ENCODE peak calls at places on chromosome 2, in nine cellular contexts. D is suprapubic skin, W is stomach, V is transverse colon, U is HL-60, Z is HCT116, E is SK-N-SH, B is spleen, I is endothelial cell of umbilical vein. T is an unnamed sample.
A peak's percentile ranks its signal among the peaks of the same experiment; 100 is the strongest.

GRCh38 chr2:237931205-237931721 is 35.6 kb upstream of the UBE2F start:
- DNase-seq in D (no peak), W (no peak), V (no peak), U (peak; percentile 33), Z (no peak), E (no peak), B (peak; percentile 34), I (no peak), T (no peak)

GRCh38 chr2:80396276-80396675 is 91.7 kb upstream of the LRRTM1 start:
- DNase-seq in D (no peak), W (no peak), V (no peak), U (no peak), Z (no peak), E (no peak), B (no peak), I (no peak), T (no peak)

GRCh38 chr2:9770308-9771100 is 72.8 kb upstream of the TAF1B start:
- DNase-seq in D (peak; percentile 83), W (peak; percentile 70), V (peak; percentile 74), U (peak; percentile 34), Z (peak; percentile 42), E (peak; percentile 79), B (no peak), I (peak; percentile 51), T (no peak)

GRCh38 chr2:158723921-158724802 is 71.0 kb upstream of the DAPL1 start:
- DNase-seq in D (no peak), W (peak; percentile 45), V (no peak), U (no peak), Z (peak; percentile 35), E (no peak), B (no peak), I (no peak), T (no peak)

GRCh38 chr2:42025151-42025582 is 22.7 kb upstream of the PKDCC start:
- DNase-seq in D (no peak), W (no peak), V (no peak), U (no peak), Z (no peak), E (peak; percentile 74), B (no peak), I (peak; percentile 79), T (no peak)

GRCh38 chr2:33497177-33497787 is 20.8 kb downstream of the RASGRP3 start:
- DNase-seq in D (no peak), W (no peak), V (no peak), U (peak; percentile 74), Z (no peak), E (no peak), B (no peak), I (peak; percentile 88), T (no peak)

GRCh38 chr2:160125366-160125765 is 63.0 kb upstream of the PLA2R1 start:
- DNase-seq in D (no peak), W (no peak), V (no peak), U (no peak), Z (no peak), E (no peak), B (no peak), I (no peak), T (no peak)

GRCh38 chr2:240436626-240437180 is 1.2 kb downstream of the GPC1 start:
- DNase-seq in D (no peak), W (no peak), V (no peak), U (no peak), Z (no peak), E (no peak), B (peak; percentile 74), I (no peak), T (no peak)

GRCh38 chr2:71006287-71006686 is 11.6 kb upstream of the TEX261 start:
- DNase-seq in D (no peak), W (no peak), V (no peak), U (no peak), Z (no peak), E (no peak), B (peak; percentile 20), I (no peak), T (no peak)

GRCh38 chr2:212814941-212815340 is 276.3 kb upstream of the ERBB4 start:
- DNase-seq in D (no peak), W (no peak), V (no peak), U (no peak), Z (no peak), E (no peak), B (no peak), I (no peak), T (no peak)

GRCh38 chr2:30736461-30737325 is 70.6 kb downstream of the CAPN13 start:
- DNase-seq in D (peak; percentile 64), W (no peak), V (no peak), U (no peak), Z (no peak), E (no peak), B (peak; percentile 54), I (no peak), T (no peak)

GRCh38 chr2:239441261-239441701 is 40.5 kb upstream of the HDAC4 start:
- DNase-seq in D (no peak), W (no peak), V (no peak), U (peak; percentile 23), Z (no peak), E (no peak), B (peak; percentile 73), I (no peak), T (peak; percentile 70)

GRCh38 chr2:128421861-128422311 is 103.2 kb upstream of the HS6ST1 start:
- DNase-seq in D (peak; percentile 65), W (peak; percentile 16), V (no peak), U (no peak), Z (no peak), E (no peak), B (peak; percentile 58), I (no peak), T (peak; percentile 88)

GRCh38 chr2:190415794-190416729 is 7.9 kb downstream of the MFSD6 start:
- DNase-seq in D (no peak), W (no peak), V (no peak), U (no peak), Z (no peak), E (peak; percentile 25), B (no peak), I (no peak), T (no peak)

GRCh38 chr2:72897785-72898184 is 10.6 kb downstream of the SPR start:
- DNase-seq in D (no peak), W (no peak), V (no peak), U (no peak), Z (no peak), E (no peak), B (no peak), I (no peak), T (no peak)

GRCh38 chr2:219476605-219477578 is 21.8 kb upstream of the GMPPA start:
- DNase-seq in D (no peak), W (no peak), V (no peak), U (no peak), Z (no peak), E (peak; percentile 72), B (no peak), I (no peak), T (no peak)

GRCh38 chr2:70767094-70767698 is 804 bp downstream of the ADD2 start:
- DNase-seq in D (no peak), W (no peak), V (no peak), U (no peak), Z (no peak), E (peak; percentile 85), B (peak; percentile 80), I (no peak), T (no peak)

GRCh38 chr2:217407466-217407865 is 547.6 kb upstream of the TNP1 start:
- DNase-seq in D (no peak), W (no peak), V (no peak), U (no peak), Z (no peak), E (no peak), B (no peak), I (no peak), T (peak; percentile 47)

GRCh38 chr2:231037202-231037730 is at the start of gene C2orf72:
- DNase-seq in D (no peak), W (no peak), V (no peak), U (no peak), Z (no peak), E (peak; percentile 94), B (no peak), I (no peak), T (no peak)
- H3K27me3 ChIP-seq in D (peaks cover 71% of the 10 kb centered on the region), W (peaks cover 3% of the 10 kb centered on the region), V (peaks cover 49% of the 10 kb centered on the region), U (peaks cover 49% of the 10 kb centered on the region), Z (no peaks in the 10 kb centered on the region), E (peaks cover 38% of the 10 kb centered on the region), B (peaks cover 78% of the 10 kb centered on the region), I (peaks cover 42% of the 10 kb centered on the region), T (peaks cover 92% of the 10 kb centered on the region)

GRCh38 chr2:144356402-144356801 is 163.5 kb downstream of the ZEB2 start:
- DNase-seq in D (no peak), W (no peak), V (no peak), U (no peak), Z (no peak), E (no peak), B (no peak), I (no peak), T (no peak)

GRCh38 chr2:144359684-144360083 is 160.2 kb downstream of the ZEB2 start:
- DNase-seq in D (no peak), W (no peak), V (no peak), U (no peak), Z (no peak), E (no peak), B (no peak), I (no peak), T (no peak)

GRCh38 chr2:144357623-144358400 is 162.1 kb downstream of the ZEB2 start:
- DNase-seq in D (no peak), W (no peak), V (no peak), U (no peak), Z (peak; percentile 72), E (no peak), B (no peak), I (peak; percentile 92), T (no peak)

GRCh38 chr2:144358531-144358930 is 161.4 kb downstream of the ZEB2 start:
- DNase-seq in D (no peak), W (no peak), V (no peak), U (no peak), Z (no peak), E (no peak), B (no peak), I (no peak), T (no peak)

GRCh38 chr2:144358979-144359541 is 160.9 kb downstream of the ZEB2 start:
- DNase-seq in D (no peak), W (no peak), V (no peak), U (no peak), Z (no peak), E (no peak), B (no peak), I (peak; percentile 57), T (no peak)
- TF ChIP-seq POLR2AphosphoS5 in D (no peak), W (no peak), V (no peak), U (no peak), Z (no peak), E (no peak), B (no peak), I (no peak), T (no peak)

DNA sequence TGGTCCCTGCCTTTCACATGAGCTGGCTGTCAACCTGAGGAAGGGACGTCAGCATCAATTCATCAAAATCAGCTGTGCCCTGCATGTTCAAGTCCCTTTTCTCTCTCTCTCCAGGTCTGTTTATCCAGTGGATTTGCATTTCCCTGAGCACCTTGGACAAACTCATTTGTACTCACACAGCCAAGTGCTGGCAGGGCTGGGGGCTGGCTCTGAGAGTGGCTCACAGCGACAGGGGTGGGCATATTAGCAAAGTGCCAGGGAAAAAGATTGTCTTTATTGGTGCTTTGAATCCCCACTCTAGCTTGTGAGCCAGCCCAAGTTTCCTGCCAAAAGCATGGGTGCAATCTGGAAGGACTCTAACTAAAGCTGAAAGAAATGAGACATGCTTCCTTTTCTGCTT is 56.6 kb downstream of the ACOXL start:
- DNase-seq in D (no peak), W (no peak), V (no peak), U (no peak), Z (no peak), E (no peak), B (no peak), I (no peak), T (no peak)
- H3K27me3 ChIP-seq in D (peaks cover 23% of the 10 kb centered on the region), W (no peaks in the 10 kb centered on the region), V (peaks cover 7% of the 10 kb centered on the region), U (no peaks in the 10 kb centered on the region), Z (no peaks in the 10 kb centered on the region), E (peaks cover 27% of the 10 kb centered on the region), B (no peaks in the 10 kb centered on the region), I (peaks cover 17% of the 10 kb centered on the region), T (peaks cover 27% of the 10 kb centered on the region)

GRCh38 chr2:28717339-28717758 is 34.3 kb upstream of the PPP1CB start:
- DNase-seq in D (peak; percentile 79), W (no peak), V (peak; percentile 33), U (peak; percentile 91), Z (peak; percentile 67), E (no peak), B (peak; percentile 77), I (peak; percentile 49), T (peak; percentile 92)
- TF ChIP-seq POLR2AphosphoS5 in D (no peak), W (peak; percentile 32), V (peak; percentile 12), U (peak; percentile 79), Z (peak; percentile 38), E (no peak), B (peak; percentile 22), I (peak; percentile 37), T (peak; percentile 42)

T was measured in esophagus muscularis mucosa.